ENCODE peak calls at places on chromosomes 16 and 17, in eight cellular contexts. N is gastrocnemius medialis, A is body of pancreas, V is A549, M is breast epithelium, R is prostate gland, L is tibial nerve, T is uterus. I is an unnamed sample.

GRCh38 chr17:29115906-29116651 is 64.1 kb downstream of the MYO18A start:
- DNase-seq in N (no peak), A (peak), V (peak), M (no peak), R (no peak), L (no peak), T (no peak), I (no peak)

GRCh38 chr16:52597772-52598483 is 51.0 kb upstream of the TOX3 start:
- DNase-seq in N (no peak), A (peak), V (no peak), M (no peak), R (peak), L (no peak), T (no peak), I (no peak)

GRCh38 chr16:15915555-15916081 is 27.2 kb upstream of the CEP20 start:
- DNase-seq in N (no peak), A (no peak), V (no peak), M (no peak), R (no peak), L (no peak), T (no peak), I (no peak)

GRCh38 chr16:84448444-84448843 is 56.0 kb downstream of the MEAK7 start:
- DNase-seq in N (no peak), A (no peak), V (no peak), M (no peak), R (no peak), L (no peak), T (no peak), I (no peak)

GRCh38 chr16:84795338-84796053 is 24.3 kb upstream of the CRISPLD2 start:
- DNase-seq in N (peak), A (peak), V (no peak), M (no peak), R (no peak), L (peak), T (peak), I (peak)

GRCh38 chr17:50917418-50917743 is 51.2 kb upstream of the TOB1 start:
- DNase-seq in N (no peak), A (no peak), V (no peak), M (no peak), R (no peak), L (no peak), T (no peak), I (no peak)

GRCh38 chr17:28849281-28849680 is 5.5 kb upstream of the ERAL1 start:
- DNase-seq in N (no peak), A (no peak), V (no peak), M (no peak), R (no peak), L (no peak), T (no peak), I (no peak)

GRCh38 chr16:16092925-16093624 is 130.2 kb downstream of the ABCC6 start:
- DNase-seq in N (no peak), A (peak), V (no peak), M (no peak), R (no peak), L (no peak), T (no peak), I (no peak)

GRCh38 chr17:43385046-43385831 is 13.6 kb upstream of the ARL4D start:
- DNase-seq in N (no peak), A (no peak), V (no peak), M (no peak), R (no peak), L (no peak), T (no peak), I (no peak)

GRCh38 chr16:56907401-56907800 is 24.5 kb upstream of the HERPUD1 start:
- DNase-seq in N (no peak), A (no peak), V (no peak), M (no peak), R (no peak), L (no peak), T (no peak), I (no peak)

GRCh38 chr17:41211845-41212466 is 14.5 kb upstream of the KRTAP9-2 start:
- DNase-seq in N (no peak), A (no peak), V (peak), M (no peak), R (no peak), L (no peak), T (no peak), I (no peak)

GRCh38 chr17:36792849-36793248 is 144.4 kb upstream of the LHX1 start:
- DNase-seq in N (no peak), A (no peak), V (no peak), M (no peak), R (no peak), L (no peak), T (no peak), I (no peak)

GRCh38 chr16:1420111-1420539 is 422 bp downstream of the UQCC4 start:
- DNase-seq in N (peak), A (peak), V (no peak), M (no peak), R (no peak), L (no peak), T (no peak), I (no peak)

GRCh38 chr17:67474081-67474661 is 97.1 kb downstream of the PITPNC1 start:
- DNase-seq in N (no peak), A (no peak), V (no peak), M (no peak), R (peak), L (no peak), T (peak), I (peak)

GRCh38 chr17:50976951-50977472 is 110.9 kb upstream of the TOB1 start:
- DNase-seq in N (no peak), A (no peak), V (no peak), M (no peak), R (no peak), L (no peak), T (no peak), I (no peak)

GRCh38 chr17:2819921-2820501 is 23.8 kb downstream of the RAP1GAP2 start:
- DNase-seq in N (no peak), A (no peak), V (no peak), M (no peak), R (no peak), L (no peak), T (no peak), I (no peak)

GRCh38 chr17:44344939-44345496 is at the start of gene GRN:
- DNase-seq in N (peak), A (peak), V (peak), M (peak), R (peak), L (peak), T (peak), I (peak)

GRCh38 chr17:63545302-63545928 is 4.9 kb upstream of the DCAF7 start:
- DNase-seq in N (no peak), A (no peak), V (no peak), M (no peak), R (no peak), L (no peak), T (no peak), I (peak)

GRCh38 chr16:4611337-4612023 is 3.2 kb downstream of the UBALD1 start:
- DNase-seq in N (no peak), A (no peak), V (no peak), M (no peak), R (no peak), L (no peak), T (no peak), I (no peak)

DNA sequence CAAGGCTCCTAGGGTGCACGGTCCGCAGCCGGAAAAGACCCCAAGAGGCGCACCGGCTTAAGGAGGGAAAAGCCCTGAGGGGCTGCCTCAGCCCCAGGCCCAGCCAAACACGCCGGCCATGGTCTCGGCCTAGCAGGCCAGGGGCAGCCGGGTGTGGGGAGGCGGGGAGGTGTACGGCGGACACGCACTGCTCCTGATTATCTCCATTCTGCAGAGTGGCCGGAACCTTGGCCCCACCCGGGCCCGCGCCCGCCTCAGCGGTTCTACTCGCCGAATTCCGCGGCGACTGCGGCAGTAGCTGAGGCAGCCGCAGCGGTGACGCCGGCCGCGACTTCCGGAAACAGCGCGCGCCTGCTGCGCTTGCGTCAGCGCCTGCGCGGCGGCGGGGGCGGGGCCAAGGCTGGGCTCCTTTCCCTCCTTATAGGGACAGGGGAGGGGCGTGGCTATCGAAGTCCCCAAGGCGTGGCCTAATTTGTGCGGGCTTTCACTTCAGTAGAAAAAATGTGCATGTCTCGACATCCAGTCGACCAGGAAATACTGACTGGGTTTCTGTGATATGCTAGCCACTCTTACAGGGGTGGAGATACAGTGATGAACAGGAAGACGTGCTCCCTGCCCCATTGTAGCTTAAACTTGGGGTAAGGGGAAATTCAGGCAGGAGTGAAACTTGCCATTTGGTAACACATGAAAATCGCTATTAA is at the start of gene PARN:
- DNase-seq in N (peak), A (peak), V (peak), M (peak), R (peak), L (peak), T (peak), I (peak)
- TF ChIP-seq POLR2A in N (peak), A (peak), V (peak), M (peak), R (peak), L (peak), T (peak), I (no peak)

GRCh38 chr17:4476512-4477070 is 22.1 kb upstream of the SPNS2 start:
- DNase-seq in N (no peak), A (peak), V (no peak), M (no peak), R (peak), L (no peak), T (no peak), I (no peak)
- TF ChIP-seq CTCF in N (no peak), A (no peak), V (no peak), M (no peak), R (no peak), L (no peak), T (no peak), I (no peak)

GRCh38 chr17:74768763-74769114 is 7.4 kb downstream of the NAT9 start:
- DNase-seq in N (no peak), A (no peak), V (no peak), M (no peak), R (no peak), L (no peak), T (no peak), I (no peak)
- TF ChIP-seq POLR2A in N (peak), A (no peak), V (peak), M (no peak), R (no peak), L (no peak), T (no peak), I (no peak)

DNA sequence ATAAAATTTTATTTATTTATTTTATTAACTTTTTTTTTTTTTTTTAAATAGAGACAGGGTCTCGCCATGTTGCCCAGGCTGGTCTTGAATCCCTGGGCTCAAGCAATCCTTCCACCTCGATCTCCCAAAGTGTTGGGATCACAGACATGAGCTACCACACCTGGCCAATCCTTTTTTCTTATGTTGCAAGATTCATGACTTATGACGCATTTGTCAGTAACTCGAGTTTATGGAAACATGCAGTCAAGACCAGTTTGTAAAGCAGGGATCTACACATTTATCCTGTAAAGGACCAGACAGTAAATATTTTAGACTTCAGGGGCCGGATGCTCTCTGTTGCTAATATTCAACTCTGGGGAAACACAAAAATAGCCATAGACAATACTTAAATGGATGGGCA is 9.4 kb upstream of the MAP2K6 start:
- DNase-seq in N (no peak), A (no peak), V (no peak), M (no peak), R (no peak), L (no peak), T (no peak), I (no peak)
- TF ChIP-seq CTCF in N (no peak), A (no peak), V (no peak), M (no peak), R (no peak), L (no peak), T (no peak), I (no peak)

GRCh38 chr16:12535535-12536411 is 267.9 kb downstream of the CPPED1 start:
- DNase-seq in N (no peak), A (no peak), V (no peak), M (no peak), R (no peak), L (no peak), T (no peak), I (no peak)
- TF ChIP-seq POLR2A in N (no peak), A (no peak), V (no peak), M (no peak), R (no peak), L (no peak), T (no peak), I (no peak)

I was measured in lower leg skin.